ENCODE peak calls at places on chromosomes 6 and 20, in ten cellular contexts. Q is pancreas, N is ovary, D is lower lobe of right lung, C is uterus, G is H1, R is fibroblast of lung, O is transverse colon, K is tibial artery, X is lung. B is an unnamed sample.

GRCh38 chr6:158619922-158620801 is 24.4 kb downstream of the DYNLT1 start:
- DNase-seq in Q (no peak), N (no peak), D (no peak), C (no peak), G (no peak), R (no peak), O (no peak), K (no peak), X (no peak), B (no peak)

GRCh38 chr6:20564269-20564668 is 30.0 kb downstream of the CDKAL1 start:
- DNase-seq in Q (no peak), N (no peak), D (no peak), C (no peak), G (no peak), R (no peak), O (no peak), K (no peak), X (no peak), B (no peak)

GRCh38 chr20:56274156-56274555 is 25.6 kb downstream of the MC3R start:
- DNase-seq in Q (no peak), N (no peak), D (no peak), C (no peak), G (no peak), R (no peak), O (no peak), K (no peak), X (no peak), B (no peak)

GRCh38 chr6:161750677-161751076 is 476.8 kb upstream of the AGPAT4 start:
- DNase-seq in Q (no peak), N (no peak), D (no peak), C (no peak), G (no peak), R (peak; percentile 45), O (no peak), K (no peak), X (no peak), B (no peak)

GRCh38 chr6:14612016-14612415 is 494.4 kb downstream of the CD83 start:
- DNase-seq in Q (no peak), N (no peak), D (no peak), C (no peak), G (no peak), R (peak; percentile 42), O (no peak), K (no peak), X (no peak), B (no peak)

GRCh38 chr6:136274062-136274461 is 15.6 kb downstream of the BCLAF1 start:
- DNase-seq in Q (no peak), N (no peak), D (no peak), C (no peak), G (no peak), R (no peak), O (no peak), K (no peak), X (no peak), B (no peak)

GRCh38 chr6:38054526-38054925 is 235.0 kb downstream of the ZFAND3 start:
- DNase-seq in Q (no peak), N (no peak), D (no peak), C (no peak), G (no peak), R (no peak), O (no peak), K (no peak), X (no peak), B (no peak)

GRCh38 chr6:53062369-53062639 is 2.9 kb upstream of the FBXO9 start:
- DNase-seq in Q (no peak), N (no peak), D (no peak), C (no peak), G (no peak), R (no peak), O (no peak), K (no peak), X (no peak), B (no peak)

GRCh38 chr20:50118203-50118602 is 5.3 kb upstream of the UBE2V1 start:
- DNase-seq in Q (no peak), N (no peak), D (no peak), C (no peak), G (no peak), R (no peak), O (no peak), K (no peak), X (no peak), B (no peak)

GRCh38 chr20:50115041-50115512 is 2.1 kb upstream of the UBE2V1 start:
- DNase-seq in Q (no peak), N (no peak), D (no peak), C (no peak), G (no peak), R (no peak), O (no peak), K (no peak), X (no peak), B (no peak)

GRCh38 chr20:50113420-50114224 is 672 bp upstream of the UBE2V1 start:
- DNase-seq in Q (no peak), N (no peak), D (no peak), C (no peak), G (no peak), R (no peak), O (no peak), K (no peak), X (no peak), B (no peak)

GRCh38 chr20:50116368-50116999 is 3.5 kb upstream of the UBE2V1 start:
- DNase-seq in Q (no peak), N (no peak), D (no peak), C (no peak), G (no peak), R (no peak), O (no peak), K (no peak), X (no peak), B (no peak)

DNA sequence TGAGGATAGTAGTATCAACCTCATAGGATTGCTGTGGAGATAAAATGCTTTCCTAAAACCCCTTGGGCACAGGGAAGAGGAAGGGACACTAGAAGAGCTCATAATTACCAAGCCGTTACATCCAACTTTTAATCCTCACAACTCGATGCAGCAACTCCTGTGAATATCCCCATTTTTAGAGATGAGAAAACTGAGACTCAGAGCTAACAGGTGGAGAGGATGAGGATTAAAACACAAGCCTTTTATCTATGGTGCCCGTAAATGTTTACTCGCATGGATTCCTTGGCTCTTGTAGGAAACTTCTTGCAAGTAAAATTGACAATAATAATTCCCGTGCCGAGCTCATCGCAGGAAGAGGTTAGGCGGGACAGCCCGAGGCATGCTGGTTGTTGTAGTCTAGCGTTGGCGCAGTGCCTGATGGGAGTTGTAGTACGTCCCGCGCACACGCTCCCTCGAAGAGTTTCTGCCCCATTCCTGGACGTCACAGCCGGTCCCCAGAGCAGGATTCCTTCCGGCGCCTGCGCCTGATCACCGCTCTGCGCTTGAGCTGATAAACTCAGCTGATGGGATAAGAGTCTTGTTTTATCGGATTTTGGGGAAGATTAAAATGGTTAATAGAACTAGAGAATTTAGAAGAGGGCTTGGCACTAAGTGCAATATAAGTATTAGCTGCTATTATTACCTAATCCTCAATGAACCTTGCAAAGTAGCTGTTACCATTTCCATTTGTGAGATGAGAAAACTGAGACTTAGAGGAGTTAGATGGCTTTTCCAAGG is 2.8 kb upstream of the UBE2V1 start:
- DNase-seq in Q (peak; percentile 99), N (peak; percentile 98), D (peak; percentile 97), C (peak; percentile 97), G (peak; percentile 81), R (peak; percentile 95), O (peak; percentile 98), K (peak; percentile 99), X (peak; percentile 95), B (peak; percentile 89)
- H3K27ac ChIP-seq in Q (no peak overlapping the region), N (no peak overlapping the region), D (peak overlapping the region; percentile 66), C (peak overlapping the region; percentile 74), G (no peak overlapping the region), R (peak overlapping the region; percentile 33), O (peak overlapping the region; percentile 84), K (peak overlapping the region; percentile 69), X (peak overlapping the region; percentile 41), B (no peak overlapping the region)

GRCh38 chr6:90294008-90294511 is 2.6 kb downstream of the BACH2 start:
- DNase-seq in Q (no peak), N (no peak), D (no peak), C (no peak), G (no peak), R (no peak), O (no peak), K (no peak), X (no peak), B (no peak)

GRCh38 chr6:90294614-90294988 is 2.0 kb downstream of the BACH2 start:
- DNase-seq in Q (no peak), N (no peak), D (no peak), C (no peak), G (no peak), R (peak; percentile 37), O (no peak), K (no peak), X (no peak), B (peak; percentile 42)

GRCh38 chr6:90296346-90297123 is at the start of gene BACH2:
- DNase-seq in Q (peak; percentile 93), N (peak; percentile 96), D (peak; percentile 91), C (peak; percentile 88), G (peak; percentile 70), R (peak; percentile 92), O (peak; percentile 93), K (peak; percentile 91), X (peak; percentile 90), B (peak; percentile 95)

GRCh38 chr6:90295854-90296345 is 743 bp downstream of the BACH2 start:
- DNase-seq in Q (peak; percentile 84), N (peak; percentile 81), D (peak; percentile 58), C (peak; percentile 76), G (no peak), R (peak; percentile 79), O (peak; percentile 67), K (peak; percentile 68), X (peak; percentile 47), B (peak; percentile 69)

GRCh38 chr6:90294989-90295853 is 1.4 kb downstream of the BACH2 start:
- DNase-seq in Q (peak; percentile 81), N (peak; percentile 43), D (peak; percentile 60), C (peak; percentile 43), G (no peak), R (peak; percentile 58), O (peak; percentile 32), K (peak; percentile 32), X (peak; percentile 31), B (peak; percentile 60)
- TF ChIP-seq CTCF in Q (no peak), N (peak; percentile 5), D (peak; percentile 17), C (peak; percentile 42), G (no peak), R (peak; percentile 29), O (no peak), K (peak; percentile 33), X (no peak), B (peak; percentile 34)

DNA sequence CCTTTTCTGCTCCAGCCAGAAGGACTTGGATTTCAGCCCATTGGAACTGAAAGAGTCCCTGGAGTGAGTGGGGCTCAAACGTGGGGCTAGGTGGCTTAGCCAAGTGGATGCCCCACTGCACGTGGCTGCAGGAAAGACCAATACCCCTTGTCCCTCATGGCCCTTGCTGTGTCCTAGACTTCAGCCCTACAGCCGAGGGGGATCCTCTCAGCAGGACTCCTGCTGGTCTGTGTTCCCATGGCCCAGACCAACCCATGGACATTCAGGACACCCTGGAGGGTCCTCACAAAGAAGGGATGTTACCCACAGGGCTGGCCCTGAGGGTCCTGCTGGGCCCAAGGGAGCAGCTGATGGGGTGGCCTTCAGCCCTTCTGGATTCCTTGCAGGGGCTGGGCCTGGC is 30.0 kb upstream of the PHACTR3 start:
- DNase-seq in Q (no peak), N (no peak), D (no peak), C (no peak), G (no peak), R (no peak), O (no peak), K (no peak), X (no peak), B (no peak)
- H3K27me3 ChIP-seq in Q (no peaks in the 10 kb centered on the region), N (no peaks in the 10 kb centered on the region), D (peaks cover 48% of the 10 kb centered on the region), C (no peaks in the 10 kb centered on the region), G (peaks cover 45% of the 10 kb centered on the region), R (no peaks in the 10 kb centered on the region), O (peaks cover 46% of the 10 kb centered on the region), K (peaks cover 80% of the 10 kb centered on the region), X (peaks cover 6% of the 10 kb centered on the region), B (peaks cover 27% of the 10 kb centered on the region)

GRCh38 chr20:59599941-59600340 is 4.4 kb upstream of the PHACTR3 start:
- DNase-seq in Q (no peak), N (no peak), D (no peak), C (no peak), G (no peak), R (no peak), O (no peak), K (no peak), X (no peak), B (no peak)
- H3K27ac ChIP-seq in Q (no peak overlapping the region), N (no peak overlapping the region), D (no peak overlapping the region), C (no peak overlapping the region), G (no peak overlapping the region), R (no peak overlapping the region), O (no peak overlapping the region), K (no peak overlapping the region), X (no peak overlapping the region), B (no peak overlapping the region)